ENCODE peak calls at places on chromosomes 7 and 10, in six cellular contexts. F, N, X, U, D and E are unnamed samples.

GRCh38 chr7:78197447-78197846 is 398.9 kb downstream of the PHTF2 start:
- DNase-seq in D (no peak), F (no peak), X (no peak), N (no peak), U (no peak), E (no peak)

GRCh38 chr10:73648975-73649829 is 6.6 kb downstream of the SYNPO2L start:
- DNase-seq in X (no peak), U (no peak), F (no peak), D (no peak), N (no peak), E (no peak)

GRCh38 chr7:57204411-57204811 is 72.2 kb upstream of the ZNF479 start:
- DNase-seq in D (peak), U (no peak), X (no peak), F (no peak), N (no peak), E (no peak)

GRCh38 chr10:125217986-125218675 is 57.8 kb upstream of the CTBP2 start:
- DNase-seq in D (no peak), U (no peak), N (no peak), F (no peak), X (no peak), E (no peak)

GRCh38 chr10:11178606-11179221 is 161.0 kb downstream of the CELF2 start:
- DNase-seq in X (peak), N (no peak), F (no peak), D (peak), U (peak), E (peak)

GRCh38 chr7:18866359-18867036 is 250.9 kb downstream of the TWIST1 start:
- DNase-seq in D (no peak), F (no peak), N (peak), U (no peak), X (no peak), E (no peak)

GRCh38 chr10:44478040-44478439 is 93.1 kb upstream of the CXCL12 start:
- DNase-seq in F (no peak), D (no peak), N (no peak), X (no peak), U (no peak), E (no peak)

GRCh38 chr7:129188892-129189660 is 643 bp downstream of the SMO start:
- DNase-seq in D (no peak), U (no peak), N (no peak), X (no peak), F (no peak), E (no peak)

GRCh38 chr7:100061518-100062193 is 12.1 kb downstream of the ZSCAN21 start:
- DNase-seq in N (no peak), X (no peak), U (no peak), D (no peak), F (no peak), E (no peak)

GRCh38 chr7:12786494-12786893 is 99.1 kb downstream of the ARL4A start:
- DNase-seq in F (no peak), D (no peak), X (no peak), U (no peak), N (no peak), E (no peak)

GRCh38 chr7:13198741-13199140 is 511.3 kb downstream of the ARL4A start:
- DNase-seq in U (no peak), D (no peak), X (no peak), N (no peak), F (no peak), E (no peak)

GRCh38 chr10:78420946-78421732 is 387.5 kb downstream of the RPS24 start:
- DNase-seq in D (no peak), X (no peak), U (no peak), F (no peak), N (no peak), E (no peak)

GRCh38 chr10:32346551-32347362 is at the start of gene EPC1:
- DNase-seq in N (peak), U (peak), F (peak), X (peak), D (peak), E (peak)

GRCh38 chr7:20786779-20787651 is at the start of gene SP8:
- DNase-seq in N (no peak), U (no peak), D (no peak), X (no peak), F (peak), E (no peak)

GRCh38 chr7:1042161-1042833 is 2.0 kb upstream of the GPR146 start:
- DNase-seq in D (no peak), U (no peak), X (no peak), N (no peak), F (no peak), E (no peak)

GRCh38 chr7:36597099-36597773 is 127.1 kb downstream of the AOAH start:
- DNase-seq in D (no peak), N (no peak), X (no peak), F (no peak), U (no peak), E (no peak)